ENCODE peak calls at places on chromosomes 3 and 15, in five cellular contexts. T, V, E, C and X are unnamed samples.

GRCh38 chr15:31811641-31812040 is 218.7 kb upstream of the CHRNA7 start:
- DNase-seq in T (no peak), V (no peak), E (no peak), C (no peak), X (no peak)

GRCh38 chr3:45952456-45952855 is 9.2 kb downstream of the CXCR6 start:
- DNase-seq in T (no peak), V (no peak), E (no peak), C (no peak), X (no peak)

GRCh38 chr15:98943609-98944111 is 63.9 kb downstream of the PGPEP1L start:
- DNase-seq in T (no peak), V (no peak), E (no peak), C (no peak), X (peak)

GRCh38 chr3:48747015-48747615 is 30.1 kb upstream of the IP6K2 start:
- DNase-seq in T (no peak), V (no peak), E (no peak), C (no peak), X (no peak)

GRCh38 chr3:152185941-152186630 is 82.6 kb upstream of the MBNL1 start:
- DNase-seq in T (no peak), V (no peak), E (no peak), C (no peak), X (no peak)

GRCh38 chr3:5754602-5755001 is 567.1 kb downstream of the EDEM1 start:
- DNase-seq in T (no peak), V (peak), E (no peak), C (no peak), X (no peak)

GRCh38 chr3:126932188-126932931 is 50.6 kb upstream of the PLXNA1 start:
- DNase-seq in T (no peak), V (no peak), E (no peak), C (no peak), X (no peak)

GRCh38 chr3:187746059-187746453 is 788 bp upstream of the BCL6 start:
- DNase-seq in T (no peak), V (peak), E (no peak), C (no peak), X (no peak)

GRCh38 chr3:50550079-50550736 is 17.3 kb downstream of the C3orf18 start:
- DNase-seq in T (peak), V (peak), E (peak), C (no peak), X (peak)

GRCh38 chr3:31341130-31341529 is 191.6 kb upstream of the STT3B start:
- DNase-seq in T (no peak), V (no peak), E (no peak), C (no peak), X (peak)

GRCh38 chr3:45595364-45596154 is 1.0 kb downstream of the LIMD1 start:
- DNase-seq in T (no peak), V (peak), E (no peak), C (no peak), X (no peak)

GRCh38 chr3:128488995-128489859 is 3.8 kb downstream of the GATA2 start:
- DNase-seq in T (no peak), V (no peak), E (no peak), C (no peak), X (peak)

GRCh38 chr3:123609063-123609462 is 24.2 kb upstream of the HACD2 start:
- DNase-seq in T (no peak), V (no peak), E (no peak), C (no peak), X (no peak)

GRCh38 chr3:126435456-126436315 is 40.0 kb downstream of the ZXDC start:
- DNase-seq in T (no peak), V (no peak), E (no peak), C (no peak), X (no peak)

GRCh38 chr3:160768031-160768430 is 12.0 kb downstream of the PPM1L start:
- DNase-seq in T (no peak), V (no peak), E (no peak), C (no peak), X (no peak)

GRCh38 chr3:179416681-179417080 is 34.6 kb downstream of the GNB4 start:
- DNase-seq in T (no peak), V (no peak), E (no peak), C (no peak), X (no peak)

GRCh38 chr15:71651750-71652186 is 158.6 kb upstream of the NR2E3 start:
- DNase-seq in T (no peak), V (peak), E (no peak), C (no peak), X (peak)

GRCh38 chr3:52019352-52020080 is 23.8 kb upstream of the RPL29 start:
- DNase-seq in T (no peak), V (peak), E (no peak), C (no peak), X (no peak)

GRCh38 chr3:133138017-133138416 is 99.8 kb downstream of the TMEM108 start:
- DNase-seq in T (no peak), V (no peak), E (no peak), C (no peak), X (no peak)